ENCODE peak calls at places on chromosomes 3 and 15, in four cellular contexts. One of them, this sample, is unnamed.

GRCh38 chr3:171266034-171266805 is 194.0 kb downstream of the TNIK start:
- DNase-seq in small intestine: peak
- DNase-seq in testis: no peak
- DNase-seq in CD8-positive, alpha-beta memory T cell: no peak
- DNase-seq in this sample: no peak

GRCh38 chr3:50341537-50341936 is 901 bp upstream of the RASSF1 start:
- DNase-seq in small intestine: no peak
- DNase-seq in testis: no peak
- DNase-seq in CD8-positive, alpha-beta memory T cell: no peak
- DNase-seq in this sample: no peak

GRCh38 chr3:108736821-108737220 is 20.4 kb downstream of the RETNLB start:
- DNase-seq in small intestine: no peak
- DNase-seq in testis: no peak
- DNase-seq in CD8-positive, alpha-beta memory T cell: no peak
- DNase-seq in this sample: no peak

GRCh38 chr3:182937293-182938051 is 42.9 kb downstream of the DCUN1D1 start:
- DNase-seq in small intestine: peak
- DNase-seq in testis: no peak
- DNase-seq in CD8-positive, alpha-beta memory T cell: no peak
- DNase-seq in this sample: no peak

GRCh38 chr15:70466305-70466704 is 297.1 kb downstream of the UACA start:
- DNase-seq in small intestine: no peak
- DNase-seq in testis: no peak
- DNase-seq in CD8-positive, alpha-beta memory T cell: no peak
- DNase-seq in this sample: no peak

GRCh38 chr3:48367201-48367600 is 4.8 kb upstream of the FBXW12 start:
- DNase-seq in small intestine: peak
- DNase-seq in testis: no peak
- DNase-seq in CD8-positive, alpha-beta memory T cell: no peak
- DNase-seq in this sample: no peak

GRCh38 chr3:176683382-176683781 is 513.9 kb downstream of the TBL1XR1 start:
- DNase-seq in small intestine: no peak
- DNase-seq in testis: no peak
- DNase-seq in CD8-positive, alpha-beta memory T cell: no peak
- DNase-seq in this sample: no peak

GRCh38 chr15:69193948-69194827 is 33.8 kb downstream of the GLCE start:
- DNase-seq in small intestine: no peak
- DNase-seq in testis: no peak
- DNase-seq in CD8-positive, alpha-beta memory T cell: no peak
- DNase-seq in this sample: no peak

GRCh38 chr15:74127255-74127953 is 3.0 kb upstream of the ISLR2 start:
- DNase-seq in small intestine: peak
- DNase-seq in testis: peak
- DNase-seq in CD8-positive, alpha-beta memory T cell: peak
- DNase-seq in this sample: peak

GRCh38 chr3:25830373-25831305 is 40.7 kb downstream of the OXSM start:
- DNase-seq in small intestine: no peak
- DNase-seq in testis: no peak
- DNase-seq in CD8-positive, alpha-beta memory T cell: no peak
- DNase-seq in this sample: no peak

GRCh38 chr3:163033652-163034051 is 1537.0 kb downstream of the OTOL1 start:
- DNase-seq in small intestine: no peak
- DNase-seq in testis: no peak
- DNase-seq in CD8-positive, alpha-beta memory T cell: no peak
- DNase-seq in this sample: no peak

GRCh38 chr3:196400331-196400730 is 31.9 kb downstream of the UBXN7 start:
- DNase-seq in small intestine: peak
- DNase-seq in testis: no peak
- DNase-seq in CD8-positive, alpha-beta memory T cell: no peak
- DNase-seq in this sample: no peak

GRCh38 chr15:29516929-29517328 is 247.3 kb upstream of the NSMCE3 start:
- DNase-seq in small intestine: no peak
- DNase-seq in testis: peak
- DNase-seq in CD8-positive, alpha-beta memory T cell: no peak
- DNase-seq in this sample: no peak

GRCh38 chr3:127370906-127371305 is 83.1 kb upstream of the PRR20G start:
- DNase-seq in small intestine: no peak
- DNase-seq in testis: no peak
- DNase-seq in CD8-positive, alpha-beta memory T cell: no peak
- DNase-seq in this sample: no peak

GRCh38 chr3:171162986-171163723 is 136.6 kb upstream of the SLC2A2 start:
- DNase-seq in small intestine: peak
- DNase-seq in testis: no peak
- DNase-seq in CD8-positive, alpha-beta memory T cell: peak
- DNase-seq in this sample: no peak

DNA sequence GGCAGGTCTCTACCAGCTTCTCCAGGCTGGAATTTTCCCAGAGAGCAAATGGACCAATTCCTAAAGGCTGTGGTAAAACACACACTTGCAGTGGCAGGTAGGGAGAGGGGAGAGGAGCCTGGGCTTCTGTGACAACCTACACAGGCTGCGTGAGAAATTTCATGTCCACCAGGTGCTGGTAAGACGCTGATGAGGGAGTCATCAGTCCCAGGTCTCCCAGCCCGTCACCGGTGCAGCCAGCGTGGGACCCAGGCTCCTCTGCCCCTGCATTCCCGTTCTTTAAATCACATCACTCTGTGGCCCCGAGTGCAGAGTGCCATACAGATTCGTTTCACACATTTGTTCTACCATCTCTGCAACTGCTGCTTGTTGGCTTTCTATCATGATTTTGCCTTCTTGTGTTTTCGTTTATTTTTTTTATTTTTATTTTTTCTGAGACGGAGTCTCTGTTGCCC is 54.5 kb upstream of the SNRPA1 start:
- DNase-seq in small intestine: no peak
- DNase-seq in testis: no peak
- DNase-seq in CD8-positive, alpha-beta memory T cell: no peak
- DNase-seq in this sample: no peak
- H3K27ac ChIP-seq in small intestine: no peak
- H3K27ac ChIP-seq in testis: no peak
- H3K27ac ChIP-seq in CD8-positive, alpha-beta memory T cell: no peak
- H3K27ac ChIP-seq in this sample: peak

GRCh38 chr3:123066896-123067688 is at the start of gene PDIA5:
- DNase-seq in small intestine: peak
- DNase-seq in testis: peak
- DNase-seq in CD8-positive, alpha-beta memory T cell: peak
- DNase-seq in this sample: peak

GRCh38 chr3:123067689-123068226 is 933 bp downstream of the PDIA5 start:
- DNase-seq in small intestine: peak
- DNase-seq in testis: peak
- DNase-seq in CD8-positive, alpha-beta memory T cell: no peak
- DNase-seq in this sample: no peak

GRCh38 chr3:123068227-123069020 is 1.6 kb downstream of the PDIA5 start:
- DNase-seq in small intestine: peak
- DNase-seq in testis: peak
- DNase-seq in CD8-positive, alpha-beta memory T cell: no peak
- DNase-seq in this sample: no peak

GRCh38 chr3:123070471-123070870 is 3.6 kb downstream of the PDIA5 start:
- DNase-seq in small intestine: no peak
- DNase-seq in testis: peak
- DNase-seq in CD8-positive, alpha-beta memory T cell: no peak
- DNase-seq in this sample: no peak

DNA sequence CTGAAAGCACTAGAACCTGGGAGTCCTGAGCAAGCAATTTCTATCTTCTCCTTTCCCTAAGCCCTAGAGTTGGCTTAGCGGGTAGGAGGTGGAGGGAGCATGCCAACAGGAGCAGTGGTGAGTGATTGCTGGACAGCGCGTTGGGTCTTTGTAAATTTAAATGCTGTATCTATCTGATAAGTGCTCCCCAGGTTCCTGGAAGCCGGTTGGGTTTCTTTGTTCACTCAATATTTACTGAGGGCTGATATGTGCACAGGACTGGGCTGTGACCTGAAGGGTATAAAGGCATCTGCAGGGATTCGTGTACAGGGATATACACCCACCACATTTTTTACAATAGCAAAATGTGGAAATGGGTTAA is 2.2 kb downstream of the PDIA5 start:
- DNase-seq in small intestine: peak
- DNase-seq in testis: no peak
- DNase-seq in CD8-positive, alpha-beta memory T cell: no peak
- DNase-seq in this sample: no peak
- H3K4me3 ChIP-seq in small intestine: no peak
- H3K4me3 ChIP-seq in testis: no peak
- H3K4me3 ChIP-seq in CD8-positive, alpha-beta memory T cell: no peak
- H3K4me3 ChIP-seq in this sample: peak

DNA sequence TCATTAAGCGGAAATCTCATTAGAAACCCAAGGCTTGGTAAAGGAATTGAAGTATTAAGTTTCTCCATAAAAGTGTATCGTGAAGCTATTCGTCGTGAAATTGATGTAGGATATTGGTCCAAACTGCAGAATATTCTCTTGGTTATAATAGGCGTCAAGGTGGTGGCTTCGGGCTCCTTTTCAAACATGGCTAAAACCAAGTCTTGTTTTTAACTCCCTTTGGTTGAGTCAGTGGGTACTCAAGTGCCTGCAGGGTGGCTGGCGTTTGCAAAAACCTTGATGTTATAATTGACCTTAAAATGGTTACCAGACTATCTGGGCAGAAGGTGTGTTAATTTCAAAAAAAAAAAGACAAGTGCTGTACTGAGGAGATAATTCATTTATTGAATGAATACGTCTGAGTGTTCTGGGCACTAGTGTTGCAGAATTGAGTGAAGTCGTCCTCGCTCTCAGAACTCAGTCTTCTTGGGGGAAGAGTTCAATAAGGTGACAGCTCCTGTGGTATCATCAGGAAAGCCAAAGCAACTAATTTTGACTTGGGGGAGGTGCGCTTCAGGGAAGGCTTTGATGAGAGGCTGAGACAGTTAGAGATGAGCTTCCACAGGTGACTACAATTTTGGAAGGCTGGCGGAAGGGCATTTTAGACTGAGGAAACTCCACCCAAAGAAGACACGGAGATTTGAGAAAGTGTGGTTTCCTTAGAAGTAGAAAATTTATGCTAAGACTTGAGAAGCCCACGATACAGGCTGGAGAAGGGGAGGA is 1.6 kb downstream of the UBE2Q2 start:
- DNase-seq in small intestine: no peak
- DNase-seq in testis: no peak
- DNase-seq in CD8-positive, alpha-beta memory T cell: peak
- DNase-seq in this sample: no peak
- H3K27ac ChIP-seq in small intestine: peak
- H3K27ac ChIP-seq in testis: peak
- H3K27ac ChIP-seq in CD8-positive, alpha-beta memory T cell: peak
- H3K27ac ChIP-seq in this sample: no peak

GRCh38 chr15:47725924-47726323 is 8.6 kb downstream of the SEMA6D start:
- DNase-seq in small intestine: no peak
- DNase-seq in testis: no peak
- DNase-seq in CD8-positive, alpha-beta memory T cell: no peak
- DNase-seq in this sample: no peak
- H3K4me3 ChIP-seq in small intestine: no peak
- H3K4me3 ChIP-seq in testis: no peak
- H3K4me3 ChIP-seq in CD8-positive, alpha-beta memory T cell: no peak
- H3K4me3 ChIP-seq in this sample: no peak

DNA sequence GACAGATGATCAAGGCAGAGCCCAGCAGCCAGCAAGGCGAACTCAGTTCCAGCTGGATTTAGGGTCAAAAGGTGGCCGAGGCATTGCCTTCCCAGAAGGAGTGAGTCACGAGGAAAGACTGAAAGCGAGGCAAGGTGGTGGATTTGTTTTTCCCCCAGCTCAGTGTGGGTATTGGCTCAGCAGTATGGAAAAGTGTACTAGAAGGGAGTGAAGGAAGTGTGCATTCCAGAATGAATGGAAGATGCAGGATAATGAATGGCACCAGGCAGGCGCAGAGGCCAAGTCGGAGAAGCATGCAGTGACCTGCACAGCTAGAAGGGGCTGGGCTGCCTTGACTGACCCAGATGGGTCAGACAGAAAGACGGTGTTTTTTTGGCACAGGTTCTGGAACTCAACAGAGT is 46.3 kb downstream of the FOXP1 start:
- DNase-seq in small intestine: no peak
- DNase-seq in testis: no peak
- DNase-seq in CD8-positive, alpha-beta memory T cell: no peak
- DNase-seq in this sample: peak
- H3K27ac ChIP-seq in small intestine: no peak
- H3K27ac ChIP-seq in testis: no peak
- H3K27ac ChIP-seq in CD8-positive, alpha-beta memory T cell: no peak
- H3K27ac ChIP-seq in this sample: no peak

GRCh38 chr15:61528590-61528929 is 299.5 kb upstream of the RORA start:
- DNase-seq in small intestine: no peak
- DNase-seq in testis: no peak
- DNase-seq in CD8-positive, alpha-beta memory T cell: no peak
- DNase-seq in this sample: no peak

GRCh38 chr15:61522375-61522774 is 293.3 kb upstream of the RORA start:
- DNase-seq in small intestine: no peak
- DNase-seq in testis: no peak
- DNase-seq in CD8-positive, alpha-beta memory T cell: no peak
- DNase-seq in this sample: no peak

GRCh38 chr15:61521961-61522360 is 292.9 kb upstream of the RORA start:
- DNase-seq in small intestine: no peak
- DNase-seq in testis: no peak
- DNase-seq in CD8-positive, alpha-beta memory T cell: no peak
- DNase-seq in this sample: no peak

GRCh38 chr15:61527836-61528589 is 298.9 kb upstream of the RORA start:
- DNase-seq in small intestine: no peak
- DNase-seq in testis: no peak
- DNase-seq in CD8-positive, alpha-beta memory T cell: no peak
- DNase-seq in this sample: no peak

DNA sequence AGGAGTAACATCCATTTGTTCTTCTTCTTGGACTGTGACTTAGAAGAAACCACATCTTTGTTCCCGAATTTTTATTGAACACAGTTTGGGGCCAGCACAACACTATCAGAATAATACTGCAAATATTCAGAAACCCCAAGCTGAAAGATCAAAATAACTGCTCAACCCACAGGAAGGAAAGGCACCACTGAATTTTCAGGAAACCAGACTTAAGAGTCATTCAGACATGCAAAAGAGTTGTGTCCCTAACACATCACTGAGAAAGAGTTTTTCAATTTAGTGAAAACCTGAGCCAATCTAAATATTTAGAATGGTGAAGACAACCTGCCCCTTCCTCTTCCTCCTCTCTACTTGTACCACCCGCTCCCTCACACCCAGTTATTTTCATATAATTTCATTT is 295.0 kb upstream of the RORA start:
- DNase-seq in small intestine: no peak
- DNase-seq in testis: no peak
- DNase-seq in CD8-positive, alpha-beta memory T cell: no peak
- DNase-seq in this sample: no peak
- H3K4me3 ChIP-seq in small intestine: no peak
- H3K4me3 ChIP-seq in testis: no peak
- H3K4me3 ChIP-seq in CD8-positive, alpha-beta memory T cell: no peak
- H3K4me3 ChIP-seq in this sample: no peak

DNA sequence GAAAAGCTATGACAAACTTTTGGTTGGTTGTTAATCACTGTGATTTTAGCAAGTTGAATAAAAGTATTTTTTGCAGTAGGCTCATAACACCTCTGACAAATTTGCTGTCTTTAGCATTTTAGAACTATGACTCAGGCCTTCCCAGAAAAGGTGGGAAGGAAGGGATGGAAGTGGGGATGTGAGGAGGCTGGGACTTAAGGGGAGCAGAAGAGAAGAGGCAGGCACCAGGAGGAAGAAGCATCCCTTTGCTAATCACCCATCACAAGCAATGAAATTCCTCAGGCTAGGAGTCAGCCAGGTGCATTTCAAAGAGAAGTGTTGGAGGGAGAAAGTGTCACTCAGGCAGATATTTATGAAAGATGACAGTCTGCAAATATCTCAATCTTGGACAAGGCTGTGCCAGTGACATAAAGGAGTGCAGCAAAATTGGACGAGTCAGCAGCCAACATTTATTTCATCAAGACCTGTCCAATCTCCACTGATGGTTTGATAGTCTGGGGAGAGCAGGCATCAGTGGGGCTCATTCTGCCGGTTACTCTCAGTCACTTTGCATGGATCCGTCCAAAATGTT is 337.3 kb upstream of the ARRDC4 start:
- DNase-seq in small intestine: no peak
- DNase-seq in testis: no peak
- DNase-seq in CD8-positive, alpha-beta memory T cell: no peak
- DNase-seq in this sample: no peak
- H3K27ac ChIP-seq in small intestine: no peak
- H3K27ac ChIP-seq in testis: no peak
- H3K27ac ChIP-seq in CD8-positive, alpha-beta memory T cell: no peak
- H3K27ac ChIP-seq in this sample: no peak

This sample was measured in lung.